ENCODE peak calls at places on chromosomes 12 and 14, in five cellular contexts. N is iris pigment epithelial cell; M is stimulated activated CD4-positive, alpha-beta T cell treated with anti-CD3 and anti-CD28 coated beads, Interleukin-2, amount 100 ng/mL, for 48 hours; G is H54; O is CD8-positive, alpha-beta memory T cell. A is an unnamed sample.

GRCh38 chr14:96805906-96806305 is 8.7 kb downstream of the VRK1 start:
- DNase-seq in N (no peak), M (no peak), G (no peak), O (no peak), A (no peak)

GRCh38 chr12:124437621-124438414 is 129.6 kb downstream of the NCOR2 start:
- DNase-seq in N (no peak), M (no peak), G (no peak), O (no peak), A (no peak)

GRCh38 chr14:22460461-22461195 is 128.4 kb downstream of the DAD1 start:
- DNase-seq in N (peak), M (no peak), G (no peak), O (no peak), A (no peak)

GRCh38 chr12:48016373-48017020 is 12.2 kb upstream of the COL2A1 start:
- DNase-seq in N (no peak), M (no peak), G (no peak), O (no peak), A (no peak)

GRCh38 chr12:40241741-40242140 is 16.9 kb downstream of the LRRK2 start:
- DNase-seq in N (no peak), M (no peak), G (no peak), O (no peak), A (no peak)

GRCh38 chr12:92045852-92046251 is 99.8 kb downstream of the BTG1 start:
- DNase-seq in N (no peak), M (no peak), G (no peak), O (no peak), A (no peak)

GRCh38 chr12:19031032-19031431 is 98.5 kb upstream of the PLEKHA5 start:
- DNase-seq in N (peak), M (no peak), G (peak), O (no peak), A (peak)

GRCh38 chr14:105223260-105223659 is 25.1 kb upstream of the BTBD6 start:
- DNase-seq in N (no peak), M (no peak), G (no peak), O (no peak), A (no peak)

GRCh38 chr12:9899209-9899608 is 17.9 kb downstream of the KLRF2 start:
- DNase-seq in N (no peak), M (no peak), G (no peak), O (no peak), A (no peak)

GRCh38 chr12:49903351-49903699 is 375 bp downstream of the FAIM2 start:
- DNase-seq in N (no peak), M (no peak), G (no peak), O (no peak), A (no peak)

GRCh38 chr12:95551305-95551704 is at the start of gene USP44:
- DNase-seq in N (no peak), M (no peak), G (no peak), O (no peak), A (no peak)

GRCh38 chr12:121996945-121997612 is 24.6 kb upstream of the BCL7A start:
- DNase-seq in N (no peak), M (no peak), G (peak), O (no peak), A (no peak)

GRCh38 chr14:103550451-103551337 is 11.8 kb downstream of the BAG5 start:
- DNase-seq in N (no peak), M (no peak), G (no peak), O (no peak), A (no peak)

GRCh38 chr14:73426877-73427276 is 31.5 kb downstream of the NUMB start:
- DNase-seq in N (peak), M (no peak), G (no peak), O (no peak), A (no peak)

GRCh38 chr12:53501615-53502181 is 615 bp downstream of the TARBP2 start:
- DNase-seq in N (no peak), M (no peak), G (no peak), O (no peak), A (no peak)